ENCODE peak calls at places on chromosome 9, in four cellular contexts. W is astrocyte of the spinal cord, S is fibroblast of pulmonary artery, V is Ammon's horn. L is an unnamed sample.
A peak's percentile ranks its signal among the peaks of the same experiment; 100 is the strongest.

GRCh38 chr9:100030548-100030947 is 68.3 kb downstream of the ERP44 start:
- DNase-seq in V (no peak), S (no peak), W (no peak), L (no peak)

GRCh38 chr9:87193151-87193550 is 245.8 kb upstream of the GAS1 start:
- DNase-seq in S (no peak), W (no peak), V (no peak), L (no peak)

GRCh38 chr9:71001780-71002386 is 119.5 kb downstream of the TRPM3 start:
- DNase-seq in V (no peak), S (peak; percentile 58), W (peak; percentile 25), L (peak; percentile 55)

GRCh38 chr9:93603011-93603410 is 26.6 kb downstream of the PHF2 start:
- DNase-seq in V (no peak), W (no peak), S (no peak), L (no peak)

GRCh38 chr9:129282308-129283211 is 104.5 kb upstream of the IER5L start:
- DNase-seq in W (no peak), V (peak; percentile 51), S (no peak), L (no peak)

GRCh38 chr9:96186601-96187011 is 115.4 kb downstream of the HSD17B3 start:
- DNase-seq in S (peak; percentile 2), V (no peak), W (peak; percentile 3), L (no peak)

GRCh38 chr9:13705913-13706312 is 426.4 kb upstream of the MPDZ start:
- DNase-seq in V (no peak), S (peak; percentile 98), W (peak; percentile 24), L (no peak)

GRCh38 chr9:37916471-37917314 is 12.8 kb upstream of the SLC25A51 start:
- DNase-seq in W (no peak), V (peak; percentile 73), S (peak; percentile 73), L (no peak)

GRCh38 chr9:73573235-73573634 is 421.6 kb downstream of the ANXA1 start:
- DNase-seq in S (no peak), V (no peak), W (no peak), L (no peak)

GRCh38 chr9:81829201-81829882 is 98.9 kb upstream of the SPATA31D4 start:
- DNase-seq in S (no peak), V (no peak), W (no peak), L (no peak)

GRCh38 chr9:120386390-120387131 is 193.4 kb downstream of the CDK5RAP2 start:
- DNase-seq in S (peak; percentile 72), V (no peak), W (peak; percentile 65), L (no peak)

GRCh38 chr9:134698587-134699342 is 57.2 kb downstream of the COL5A1 start:
- DNase-seq in V (peak; percentile 70), W (peak; percentile 45), S (peak; percentile 55), L (peak; percentile 62)

GRCh38 chr9:97904725-97905124 is 17.6 kb downstream of the TRMO start:
- DNase-seq in V (no peak), S (no peak), W (no peak), L (no peak)

GRCh38 chr9:8188720-8189407 is 389.3 kb upstream of the DMAC1 start:
- DNase-seq in V (no peak), S (no peak), W (no peak), L (no peak)

GRCh38 chr9:121765021-121765950 is 113.9 kb downstream of the DAB2IP start:
- DNase-seq in W (peak; percentile 54), S (peak; percentile 54), V (no peak), L (peak; percentile 77)

GRCh38 chr9:133163559-133164208 is at the start of gene GBGT1:
- DNase-seq in V (peak; percentile 59), W (peak; percentile 11), S (peak; percentile 11), L (peak; percentile 26)

GRCh38 chr9:28648723-28649122 is 1075.4 kb upstream of the C9orf72 start:
- DNase-seq in S (no peak), V (no peak), W (no peak), L (no peak)

GRCh38 chr9:129010267-129010975 is 17.7 kb downstream of the SH3GLB2 start:
- DNase-seq in W (no peak), V (no peak), S (no peak), L (no peak)

GRCh38 chr9:101458955-101459631 is 23.5 kb upstream of the ALDOB start:
- DNase-seq in S (peak; percentile 83), W (peak; percentile 88), V (peak; percentile 84), L (peak; percentile 88)

GRCh38 chr9:71483457-71483856 is 284.9 kb downstream of the CEMIP2 start:
- DNase-seq in S (no peak), W (no peak), V (peak; percentile 4), L (no peak)

GRCh38 chr9:98607787-98608186 is 100.9 kb downstream of the GABBR2 start:
- DNase-seq in S (peak; percentile 94), V (no peak), W (peak; percentile 71), L (peak; percentile 81)

GRCh38 chr9:76451234-76451633 is 7.7 kb upstream of the GCNT1 start:
- DNase-seq in S (peak; percentile 87), W (peak; percentile 82), V (no peak), L (peak; percentile 87)

GRCh38 chr9:12775373-12775962 is 648 bp downstream of the LURAP1L start:
- DNase-seq in V (peak; percentile 62), W (peak; percentile 20), S (no peak), L (peak; percentile 39)

GRCh38 chr9:14007199-14007769 is 306.7 kb downstream of the NFIB start:
- DNase-seq in W (no peak), S (no peak), V (no peak), L (no peak)

GRCh38 chr9:19231126-19232035 is 888 bp downstream of the DENND4C start:
- DNase-seq in S (peak; percentile 14), W (peak; percentile 15), V (peak; percentile 33), L (peak; percentile 57)

GRCh38 chr9:129141066-129142041 is 30.1 kb downstream of the PTPA start:
- DNase-seq in W (peak; percentile 96), V (peak; percentile 72), S (peak; percentile 97), L (peak; percentile 93)

GRCh38 chr9:32701321-32702022 is 66.0 kb upstream of the TAF1L start:
- DNase-seq in S (peak; percentile 25), V (no peak), W (no peak), L (no peak)

GRCh38 chr9:130041648-130042405 is 1.2 kb downstream of the FNBP1 start:
- DNase-seq in W (no peak), V (peak; percentile 23), S (peak; percentile 32), L (peak; percentile 57)

GRCh38 chr9:127968717-127969383 is 11.9 kb downstream of the EEIG1 start:
- DNase-seq in V (peak; percentile 76), S (peak; percentile 83), W (peak; percentile 78), L (peak; percentile 92)

GRCh38 chr9:88593537-88594185 is 58.7 kb downstream of the NXNL2 start:
- DNase-seq in S (peak; percentile 81), V (no peak), W (peak; percentile 71), L (peak; percentile 81)

GRCh38 chr9:111050819-111051218 is 12.5 kb upstream of the LPAR1 start:
- DNase-seq in W (peak; percentile 16), V (no peak), S (peak; percentile 52), L (peak; percentile 25)

GRCh38 chr9:110371411-110372013 is 33.8 kb upstream of the TXNDC8 start:
- DNase-seq in V (peak; percentile 7), W (no peak), S (no peak), L (no peak)

GRCh38 chr9:129235041-129235930 is 57.2 kb upstream of the IER5L start:
- DNase-seq in S (no peak), V (no peak), W (no peak), L (no peak)

GRCh38 chr9:137319976-137320551 is 18.0 kb upstream of the NRARP start:
- DNase-seq in W (no peak), S (no peak), V (no peak), L (no peak)